ENCODE peak calls at places on chromosomes 12 and 14, in nine cellular contexts. A, F, N, S, D, V, C, Q and E are unnamed samples.

GRCh38 chr14:24351517-24351916 is 11.7 kb upstream of the RIPK3 start:
- DNase-seq in C (no peak), S (peak), Q (peak), N (no peak), V (peak), A (no peak), D (no peak), F (no peak), E (no peak)

GRCh38 chr14:101687756-101688546 is 73.6 kb upstream of the PPP2R5C start:
- DNase-seq in V (no peak), D (no peak), C (no peak), S (peak), A (no peak), F (no peak), Q (peak), N (no peak), E (no peak)

GRCh38 chr12:41061189-41061588 is 126.9 kb upstream of the PDZRN4 start:
- DNase-seq in Q (no peak), V (no peak), A (no peak), N (no peak), D (no peak), S (no peak), F (no peak), C (no peak), E (no peak)

GRCh38 chr12:110102255-110102654 is 21.9 kb upstream of the IFT81 start:
- DNase-seq in S (peak), N (no peak), Q (peak), C (peak), D (no peak), V (peak), F (peak), A (no peak), E (no peak)

GRCh38 chr14:99755629-99756603 is 37.3 kb upstream of the EML1 start:
- DNase-seq in V (peak), F (peak), A (no peak), S (no peak), Q (peak), N (peak), D (peak), C (peak), E (peak)

GRCh38 chr12:18323159-18323558 is 61.8 kb downstream of the PIK3C2G start:
- DNase-seq in V (peak), D (no peak), F (peak), Q (peak), C (no peak), A (no peak), N (no peak), S (no peak), E (no peak)

GRCh38 chr12:53820503-53820902 is 68.7 kb upstream of the CISTR start:
- DNase-seq in Q (peak), F (no peak), V (peak), D (no peak), C (no peak), S (peak), A (no peak), N (no peak), E (no peak)

GRCh38 chr12:470133-470532 is 10.4 kb downstream of the B4GALNT3 start:
- DNase-seq in C (no peak), D (no peak), Q (no peak), F (no peak), S (no peak), N (no peak), A (no peak), V (no peak), E (no peak)

GRCh38 chr12:127271776-127272175 is 995.2 kb upstream of the TMEM132C start:
- DNase-seq in A (no peak), V (no peak), F (no peak), S (no peak), C (no peak), N (no peak), D (no peak), Q (no peak), E (no peak)

GRCh38 chr12:11553871-11554533 is 95.5 kb upstream of the ETV6 start:
- DNase-seq in D (peak), A (no peak), F (peak), Q (peak), S (peak), V (peak), N (peak), C (peak), E (peak)

GRCh38 chr14:36556811-36557433 is 25.5 kb downstream of the NKX2-8 start:
- DNase-seq in C (peak), S (peak), A (no peak), V (peak), N (no peak), Q (no peak), D (no peak), F (no peak), E (no peak)

GRCh38 chr14:77253333-77254190 is 17.4 kb downstream of the NGB start:
- DNase-seq in F (no peak), S (no peak), V (no peak), A (no peak), D (no peak), C (no peak), Q (no peak), N (no peak), E (no peak)

GRCh38 chr12:108495054-108495453 is 20.0 kb upstream of the FICD start:
- DNase-seq in D (no peak), S (peak), N (no peak), C (peak), V (peak), A (no peak), F (no peak), Q (peak), E (no peak)

GRCh38 chr12:22626429-22626828 is 1.5 kb downstream of the ETNK1 start:
- DNase-seq in V (peak), F (peak), D (no peak), N (no peak), Q (peak), S (peak), C (peak), A (no peak), E (no peak)

GRCh38 chr12:68287106-68287505 is 33.7 kb upstream of the IL22 start:
- DNase-seq in Q (no peak), A (no peak), N (no peak), F (no peak), C (no peak), D (no peak), V (no peak), S (no peak), E (no peak)

GRCh38 chr14:99590746-99591555 is 13.1 kb downstream of the CCDC85C start:
- DNase-seq in A (no peak), N (no peak), F (no peak), V (peak), Q (no peak), D (no peak), C (no peak), S (peak), E (no peak)

GRCh38 chr12:2335517-2335916 is 282.7 kb downstream of the CACNA1C start:
- DNase-seq in C (no peak), V (no peak), N (no peak), S (no peak), Q (no peak), D (no peak), F (no peak), A (no peak), E (no peak)

GRCh38 chr14:60652674-60653387 is 3.6 kb upstream of the SIX1 start:
- DNase-seq in V (peak), N (no peak), A (no peak), F (no peak), S (no peak), C (no peak), Q (no peak), D (no peak), E (no peak)
- H3K4me3 ChIP-seq in V (peak), N (peak), A (no peak), F (no peak), S (peak), C (no peak), Q (no peak), D (no peak), E (peak)

GRCh38 chr12:112930350-112930749 is 7.9 kb upstream of the OAS3 start:
- DNase-seq in N (no peak), C (no peak), A (no peak), V (no peak), F (no peak), Q (no peak), S (no peak), D (no peak), E (no peak)

GRCh38 chr12:112927925-112928324 is 10.3 kb upstream of the OAS3 start:
- DNase-seq in D (no peak), A (no peak), F (no peak), C (no peak), N (no peak), Q (no peak), V (no peak), S (no peak), E (no peak)

GRCh38 chr12:112927475-112927874 is 10.8 kb upstream of the OAS3 start:
- DNase-seq in A (no peak), N (no peak), D (no peak), C (no peak), V (no peak), S (no peak), Q (no peak), F (no peak), E (no peak)

GRCh38 chr12:112929715-112930114 is 8.6 kb upstream of the OAS3 start:
- DNase-seq in V (no peak), D (no peak), S (no peak), Q (no peak), N (no peak), C (no peak), A (no peak), F (no peak), E (no peak)

DNA sequence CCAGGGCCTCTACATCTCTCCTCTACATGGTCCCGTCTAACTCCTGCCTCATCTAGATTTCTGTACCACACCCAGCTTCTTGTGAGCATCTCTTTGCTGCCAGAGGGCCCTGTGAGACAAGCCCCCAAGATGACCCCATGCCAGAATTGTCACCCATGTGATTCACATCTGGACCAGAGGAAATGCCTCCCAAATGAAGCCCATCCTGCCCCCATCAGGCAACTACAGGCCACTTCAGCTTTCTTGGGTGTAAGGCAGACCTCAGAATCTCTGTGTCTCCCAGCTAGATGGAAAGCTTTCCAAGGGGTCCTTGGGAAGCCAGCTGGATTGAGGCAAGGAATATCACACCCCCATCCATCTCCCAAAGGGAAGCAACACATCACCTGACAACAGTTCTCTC is 9.3 kb upstream of the OAS3 start:
- DNase-seq in F (no peak), Q (no peak), V (no peak), S (no peak), D (no peak), C (no peak), N (no peak), A (no peak), E (no peak)
- TF ChIP-seq CTCF in F (no peak), Q (no peak), V (peak), S (no peak), D (no peak), C (no peak), N (no peak), A (no peak), E (no peak)

GRCh38 chr12:21418403-21418802 is 19.1 kb upstream of the PYROXD1 start:
- DNase-seq in D (no peak), C (no peak), V (no peak), Q (no peak), A (no peak), F (no peak), N (no peak), S (no peak), E (no peak)

GRCh38 chr12:21416611-21417121 is 20.8 kb upstream of the PYROXD1 start:
- DNase-seq in C (no peak), Q (no peak), A (no peak), N (no peak), D (no peak), V (peak), S (no peak), F (no peak), E (no peak)

GRCh38 chr12:21413369-21414277 is 23.8 kb upstream of the PYROXD1 start:
- DNase-seq in Q (no peak), C (no peak), A (no peak), F (no peak), D (no peak), N (no peak), V (peak), S (no peak), E (no peak)
- H3K4me3 ChIP-seq in Q (no peak), C (no peak), A (no peak), F (no peak), D (no peak), N (no peak), V (no peak), S (no peak), E (no peak)

GRCh38 chr12:52667509-52667908 is 12.7 kb downstream of the KRT1 start:
- DNase-seq in D (no peak), F (no peak), A (no peak), N (no peak), Q (no peak), S (no peak), V (peak), C (peak), E (no peak)
- TF ChIP-seq CTCF in D (peak), F (no peak), A (no peak), N (peak), Q (no peak), S (peak), V (peak), C (no peak), E (peak)

GRCh38 chr14:75431011-75431410 is 3.2 kb downstream of the JDP2 start:
- DNase-seq in D (no peak), S (no peak), C (no peak), Q (no peak), V (no peak), A (no peak), N (no peak), F (no peak), E (no peak)
- H3K4me3 ChIP-seq in D (peak), S (no peak), C (no peak), Q (no peak), V (no peak), A (peak), N (no peak), F (no peak), E (peak)

DNA sequence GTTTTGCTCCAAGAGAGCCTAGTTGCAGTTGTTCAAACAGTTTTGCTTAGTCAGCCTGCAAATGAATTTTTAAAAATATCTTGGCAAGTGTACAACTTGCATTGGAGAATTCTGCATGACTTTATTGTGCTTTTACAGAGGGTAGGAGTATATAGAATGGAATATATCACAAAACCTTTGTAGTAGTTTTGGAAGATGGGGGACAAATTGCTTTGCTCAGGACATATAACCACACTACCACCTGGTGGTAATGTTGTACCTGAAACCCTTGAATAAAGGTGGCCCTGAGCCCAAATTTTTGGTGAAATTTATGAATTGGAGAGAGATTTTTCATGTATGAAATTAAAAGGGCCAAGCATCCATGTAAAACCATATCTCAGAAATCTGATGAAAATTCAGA is 645.2 kb downstream of the MED13L start:
- DNase-seq in N (no peak), D (no peak), C (no peak), Q (peak), V (peak), F (no peak), S (peak), A (no peak), E (no peak)
- TF ChIP-seq CTCF in N (no peak), D (peak), C (no peak), Q (peak), V (peak), F (no peak), S (peak), A (no peak), E (peak)

GRCh38 chr12:45326358-45326971 is 110.6 kb downstream of the ANO6 start:
- DNase-seq in F (no peak), C (no peak), N (no peak), S (no peak), V (no peak), D (no peak), Q (no peak), A (no peak), E (no peak)
- H3K4me3 ChIP-seq in F (no peak), C (no peak), N (no peak), S (no peak), V (no peak), D (no peak), Q (no peak), A (no peak), E (no peak)